ENCODE peak calls at places on chromosome 19, in nine cellular contexts. I, E, U, H, F, Q, Z, S and A are unnamed samples.

GRCh38 chr19:18846862-18847515 is 15.2 kb downstream of the UPF1 start:
- DNase-seq in I (peak), E (peak), U (peak), H (peak), F (peak), Q (peak), Z (peak), S (peak), A (peak)

GRCh38 chr19:7068599-7068998 is 904 bp upstream of the ZNF557 start:
- DNase-seq in I (no peak), E (no peak), U (no peak), H (no peak), F (no peak), Q (no peak), Z (no peak), S (no peak), A (no peak)

GRCh38 chr19:17575871-17576757 is 20.7 kb downstream of the COLGALT1 start:
- DNase-seq in I (no peak), E (no peak), U (no peak), H (no peak), F (no peak), Q (no peak), Z (no peak), S (no peak), A (no peak)

GRCh38 chr19:2116507-2116906 is 19.8 kb downstream of the IZUMO4 start:
- DNase-seq in I (no peak), E (no peak), U (no peak), H (no peak), F (no peak), Q (no peak), Z (no peak), S (no peak), A (no peak)

GRCh38 chr19:42596391-42597071 is 1.8 kb upstream of the CEACAM8 start:
- DNase-seq in I (peak), E (peak), U (no peak), H (peak), F (no peak), Q (no peak), Z (no peak), S (peak), A (peak)

GRCh38 chr19:10812902-10813404 is 23.1 kb downstream of the TMED1 start:
- DNase-seq in I (no peak), E (no peak), U (peak), H (peak), F (peak), Q (no peak), Z (no peak), S (no peak), A (no peak)

GRCh38 chr19:40178756-40179155 is 12.5 kb upstream of the MAP3K10 start:
- DNase-seq in I (no peak), E (no peak), U (no peak), H (no peak), F (no peak), Q (no peak), Z (no peak), S (no peak), A (no peak)

GRCh38 chr19:52221831-52222375 is 32.1 kb downstream of the PPP2R1A start:
- DNase-seq in I (no peak), E (no peak), U (no peak), H (no peak), F (no peak), Q (no peak), Z (no peak), S (no peak), A (no peak)

GRCh38 chr19:48218964-48219363 is 36.7 kb downstream of the CARD8 start:
- DNase-seq in I (no peak), E (no peak), U (no peak), H (peak), F (no peak), Q (no peak), Z (no peak), S (no peak), A (no peak)

GRCh38 chr19:39542198-39542597 is 2.2 kb upstream of the EID2 start:
- DNase-seq in I (no peak), E (no peak), U (no peak), H (no peak), F (no peak), Q (no peak), Z (no peak), S (no peak), A (no peak)

GRCh38 chr19:42529248-42529764 is 1.0 kb upstream of the CEACAM1 start:
- DNase-seq in I (peak), E (peak), U (no peak), H (peak), F (no peak), Q (peak), Z (peak), S (peak), A (peak)

GRCh38 chr19:5559804-5560133 is 8.0 kb downstream of the TINCR start:
- DNase-seq in I (no peak), E (no peak), U (no peak), H (no peak), F (no peak), Q (no peak), Z (no peak), S (no peak), A (no peak)

GRCh38 chr19:2560369-2560768 is 84.4 kb downstream of the GADD45B start:
- DNase-seq in I (no peak), E (no peak), U (no peak), H (no peak), F (no peak), Q (peak), Z (no peak), S (no peak), A (no peak)

GRCh38 chr19:34350161-34350561 is 14.8 kb upstream of the GPI start:
- DNase-seq in I (peak), E (no peak), U (no peak), H (no peak), F (no peak), Q (no peak), Z (no peak), S (no peak), A (no peak)

GRCh38 chr19:3471954-3472655 is 8.2 kb downstream of the SMIM24 start:
- DNase-seq in I (no peak), E (peak), U (no peak), H (no peak), F (no peak), Q (peak), Z (no peak), S (peak), A (peak)

GRCh38 chr19:15417699-15418098 is 1.1 kb downstream of the AKAP8L start:
- DNase-seq in I (no peak), E (peak), U (no peak), H (peak), F (no peak), Q (no peak), Z (no peak), S (no peak), A (no peak)

GRCh38 chr19:15418112-15418587 is 638 bp downstream of the AKAP8L start:
- DNase-seq in I (no peak), E (no peak), U (no peak), H (peak), F (no peak), Q (no peak), Z (no peak), S (no peak), A (no peak)

GRCh38 chr19:15418588-15419412 is at the start of gene AKAP8L:
- DNase-seq in I (peak), E (peak), U (peak), H (peak), F (peak), Q (peak), Z (peak), S (peak), A (peak)

DNA sequence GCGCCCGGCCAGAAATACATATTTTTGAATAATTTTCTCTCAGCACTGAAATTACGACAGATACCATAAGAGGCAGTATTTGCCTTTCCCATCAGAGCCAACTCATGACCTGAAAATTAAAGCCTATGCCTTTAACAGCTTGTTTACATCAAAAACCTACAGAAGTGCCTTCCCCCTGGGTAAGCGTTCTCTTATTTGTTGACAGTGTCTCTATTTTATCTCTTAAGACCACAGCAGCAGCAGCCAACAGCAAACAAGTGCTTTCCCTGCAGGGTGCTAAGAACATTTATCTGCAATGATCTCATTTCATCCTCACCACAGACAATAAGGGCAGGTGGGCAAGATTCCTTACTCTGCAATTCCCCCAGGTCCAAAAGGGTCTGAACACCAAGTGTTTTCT is 6.0 kb downstream of the AKAP8L start:
- DNase-seq in I (no peak), E (no peak), U (no peak), H (peak), F (no peak), Q (no peak), Z (no peak), S (no peak), A (no peak)
- TF ChIP-seq CTCF in I (no peak), E (no peak), U (no peak), H (peak), F (no peak), Q (no peak), Z (no peak), S (no peak), A (no peak)

GRCh38 chr19:20278342-20278741 is 111.3 kb downstream of the ZNF486 start:
- DNase-seq in I (no peak), E (no peak), U (no peak), H (no peak), F (no peak), Q (no peak), Z (peak), S (peak), A (peak)
- TF ChIP-seq CTCF in I (no peak), E (no peak), U (no peak), H (no peak), F (no peak), Q (no peak), Z (peak), S (peak), A (peak)

GRCh38 chr19:50795665-50796073 is 5.5 kb downstream of the ACP4 start:
- DNase-seq in I (no peak), E (no peak), U (no peak), H (no peak), F (no peak), Q (no peak), Z (no peak), S (no peak), A (no peak)

GRCh38 chr19:50794074-50794777 is 4.0 kb downstream of the ACP4 start:
- DNase-seq in I (no peak), E (peak), U (no peak), H (peak), F (no peak), Q (no peak), Z (no peak), S (no peak), A (no peak)

GRCh38 chr19:50793558-50794065 is 3.4 kb downstream of the ACP4 start:
- DNase-seq in I (no peak), E (no peak), U (no peak), H (no peak), F (no peak), Q (no peak), Z (no peak), S (no peak), A (no peak)

GRCh38 chr19:50796128-50796633 is 6.0 kb downstream of the ACP4 start:
- DNase-seq in I (no peak), E (no peak), U (no peak), H (no peak), F (no peak), Q (no peak), Z (peak), S (no peak), A (no peak)

DNA sequence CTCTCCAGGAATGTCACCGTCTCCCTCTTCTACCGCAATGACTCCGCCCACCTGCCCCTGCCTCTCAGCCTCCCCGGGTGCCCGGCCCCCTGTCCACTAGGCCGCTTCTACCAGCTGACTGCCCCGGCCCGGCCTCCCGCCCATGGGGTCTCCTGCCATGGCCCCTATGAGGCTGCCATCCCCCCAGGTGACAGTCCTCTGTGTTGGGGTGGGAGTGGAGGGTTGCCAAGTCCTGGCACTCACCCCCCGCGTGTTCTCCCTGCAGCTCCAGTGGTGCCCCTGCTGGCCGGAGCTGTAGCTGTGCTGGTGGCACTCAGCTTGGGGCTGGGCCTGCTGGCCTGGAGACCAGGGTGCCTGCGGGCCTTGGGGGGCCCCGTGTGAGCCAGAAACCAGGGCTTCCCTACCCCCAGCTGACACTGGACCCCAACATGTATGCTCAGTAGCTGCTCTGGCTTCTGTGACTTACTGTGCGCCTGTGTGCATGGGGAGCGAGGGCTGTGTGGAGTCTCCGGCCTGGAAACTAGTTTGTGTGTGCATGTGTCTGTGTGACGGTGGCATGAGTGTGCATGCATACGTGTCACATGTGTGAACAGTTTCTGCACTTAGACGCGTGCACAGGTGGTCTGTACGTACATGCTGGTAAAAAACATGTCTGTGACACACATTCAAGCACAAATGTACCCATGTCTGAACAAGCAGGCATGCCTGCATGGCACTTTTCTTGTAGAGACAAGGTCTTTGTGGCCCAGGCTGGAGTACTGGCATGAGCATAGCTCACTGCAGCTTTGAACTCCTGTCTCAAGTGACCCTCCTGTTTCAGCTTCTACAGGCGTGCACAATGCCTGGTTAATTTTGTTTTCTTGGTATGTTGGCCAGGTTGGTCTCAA is 4.8 kb downstream of the ACP4 start:
- DNase-seq in I (no peak), E (peak), U (no peak), H (no peak), F (no peak), Q (no peak), Z (no peak), S (no peak), A (no peak)
- TF ChIP-seq CTCF in I (no peak), E (no peak), U (peak), H (peak), F (peak), Q (no peak), Z (peak), S (peak), A (no peak)

GRCh38 chr19:53365134-53365898 is at the start of gene ZNF525:
- DNase-seq in I (peak), E (peak), U (peak), H (peak), F (no peak), Q (peak), Z (peak), S (peak), A (peak)
- TF ChIP-seq CTCF in I (peak), E (no peak), U (peak), H (peak), F (peak), Q (peak), Z (peak), S (peak), A (peak)

DNA sequence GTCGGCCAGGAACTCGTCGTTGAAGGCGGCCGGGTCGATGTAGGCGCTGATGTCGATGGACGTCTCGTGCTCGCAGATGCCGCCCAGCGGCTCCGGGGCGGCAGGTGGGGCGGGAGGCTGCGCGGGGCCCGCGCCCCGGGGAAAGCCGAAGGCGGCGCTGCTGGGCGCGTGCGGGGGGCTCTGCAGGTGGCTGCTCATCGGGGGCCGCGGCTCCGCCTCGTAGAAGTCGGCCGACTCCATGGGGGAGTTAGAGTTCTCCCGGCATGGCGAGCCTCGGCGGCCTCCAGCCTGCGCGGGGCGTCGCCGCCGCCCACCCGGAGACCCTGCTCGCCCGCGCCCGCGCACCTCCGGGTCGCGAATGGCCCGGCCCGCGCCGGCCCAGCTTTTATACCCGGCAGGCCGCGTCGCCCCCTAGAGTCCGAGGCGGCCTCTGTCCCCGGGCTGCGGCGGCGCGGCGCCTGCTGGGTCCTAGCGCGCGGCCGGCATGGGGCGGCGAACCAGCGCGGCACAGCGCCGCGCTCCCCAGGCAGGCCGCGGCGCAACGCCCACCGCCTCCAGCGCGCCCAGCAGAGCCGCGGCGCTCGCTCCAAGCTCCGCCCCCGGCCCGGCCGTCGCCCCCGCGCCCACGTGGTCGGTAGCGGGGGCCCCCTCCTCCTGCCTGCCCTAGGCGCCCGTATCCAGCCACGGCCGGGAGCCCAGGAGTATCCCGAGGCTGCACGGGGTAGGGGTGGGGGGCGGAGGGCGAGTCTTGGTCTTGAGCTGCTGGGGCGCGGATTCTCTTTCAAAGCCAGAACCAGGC is at the start of gene CEBPA:
- DNase-seq in I (peak), E (peak), U (no peak), H (peak), F (peak), Q (peak), Z (peak), S (peak), A (peak)
- TF ChIP-seq CTCF in I (no peak), E (peak), U (peak), H (peak), F (peak), Q (peak), Z (peak), S (peak), A (peak)

GRCh38 chr19:55146078-55146647 is 2.8 kb downstream of the TNNT1 start:
- DNase-seq in I (no peak), E (no peak), U (no peak), H (no peak), F (no peak), Q (no peak), Z (no peak), S (no peak), A (no peak)
- TF ChIP-seq CTCF in I (no peak), E (no peak), U (peak), H (peak), F (peak), Q (peak), Z (peak), S (peak), A (peak)

GRCh38 chr19:45591004-45591637 is 6.5 kb upstream of the OPA3 start:
- DNase-seq in I (no peak), E (peak), U (no peak), H (peak), F (no peak), Q (no peak), Z (peak), S (peak), A (peak)
- TF ChIP-seq CTCF in I (no peak), E (no peak), U (peak), H (peak), F (peak), Q (no peak), Z (peak), S (peak), A (no peak)

GRCh38 chr19:12681074-12681987 is at the start of gene DHPS:
- DNase-seq in I (peak), E (peak), U (peak), H (peak), F (peak), Q (peak), Z (peak), S (peak), A (peak)
- TF ChIP-seq CTCF in I (no peak), E (no peak), U (no peak), H (no peak), F (no peak), Q (no peak), Z (peak), S (peak), A (no peak)